ENCODE peak calls at places on chromosomes 5 and 9, in four cellular contexts. One of them, this sample, is unnamed.
A peak's percentile ranks its signal among the peaks of the same experiment; 100 is the strongest.

GRCh38 chr9:126859111-126859510 is 1.3 kb upstream of the ZBTB34 start:
- DNase-seq in IMR-90: no peak
- DNase-seq in neuronal stem cell: no peak
- DNase-seq in H9: no peak
- DNase-seq in this sample: no peak

GRCh38 chr5:32709789-32710334 is 1.3 kb upstream of the NPR3 start:
- DNase-seq in IMR-90: peak; percentile 79
- DNase-seq in neuronal stem cell: peak; percentile 71
- DNase-seq in H9: peak; percentile 81
- DNase-seq in this sample: peak; percentile 85

GRCh38 chr9:119722384-119722783 is 353.1 kb upstream of the BRINP1 start:
- DNase-seq in IMR-90: no peak
- DNase-seq in neuronal stem cell: no peak
- DNase-seq in H9: no peak
- DNase-seq in this sample: no peak

GRCh38 chr5:139638090-139638735 is 9.9 kb upstream of the CXXC5 start:
- DNase-seq in IMR-90: peak; percentile 66
- DNase-seq in neuronal stem cell: no peak
- DNase-seq in H9: no peak
- DNase-seq in this sample: peak; percentile 93

GRCh38 chr5:72187388-72188070 is 80.3 kb downstream of the MAP1B start:
- DNase-seq in IMR-90: no peak
- DNase-seq in neuronal stem cell: no peak
- DNase-seq in H9: no peak
- DNase-seq in this sample: no peak

GRCh38 chr9:34636791-34637355 is 714 bp downstream of the SIGMAR1 start:
- DNase-seq in IMR-90: peak; percentile 22
- DNase-seq in neuronal stem cell: no peak
- DNase-seq in H9: no peak
- DNase-seq in this sample: no peak

GRCh38 chr5:59462954-59463353 is 430.6 kb downstream of the PDE4D start:
- DNase-seq in IMR-90: no peak
- DNase-seq in neuronal stem cell: no peak
- DNase-seq in H9: no peak
- DNase-seq in this sample: no peak

GRCh38 chr5:132136906-132137305 is 63.3 kb downstream of the CSF2 start:
- DNase-seq in IMR-90: peak; percentile 88
- DNase-seq in neuronal stem cell: no peak
- DNase-seq in H9: no peak
- DNase-seq in this sample: no peak

GRCh38 chr5:177111720-177112394 is 21.7 kb upstream of the NSD1 start:
- DNase-seq in IMR-90: peak; percentile 30
- DNase-seq in neuronal stem cell: peak; percentile 81
- DNase-seq in H9: peak; percentile 93
- DNase-seq in this sample: peak; percentile 60

GRCh38 chr9:111038336-111039202 is at the start of gene LPAR1:
- DNase-seq in IMR-90: peak; percentile 78
- DNase-seq in neuronal stem cell: peak; percentile 56
- DNase-seq in H9: peak; percentile 66
- DNase-seq in this sample: peak; percentile 71

GRCh38 chr5:93476211-93476851 is 104.7 kb downstream of the NR2F1-AS1 start:
- DNase-seq in IMR-90: peak; percentile 33
- DNase-seq in neuronal stem cell: no peak
- DNase-seq in H9: no peak
- DNase-seq in this sample: no peak

DNA sequence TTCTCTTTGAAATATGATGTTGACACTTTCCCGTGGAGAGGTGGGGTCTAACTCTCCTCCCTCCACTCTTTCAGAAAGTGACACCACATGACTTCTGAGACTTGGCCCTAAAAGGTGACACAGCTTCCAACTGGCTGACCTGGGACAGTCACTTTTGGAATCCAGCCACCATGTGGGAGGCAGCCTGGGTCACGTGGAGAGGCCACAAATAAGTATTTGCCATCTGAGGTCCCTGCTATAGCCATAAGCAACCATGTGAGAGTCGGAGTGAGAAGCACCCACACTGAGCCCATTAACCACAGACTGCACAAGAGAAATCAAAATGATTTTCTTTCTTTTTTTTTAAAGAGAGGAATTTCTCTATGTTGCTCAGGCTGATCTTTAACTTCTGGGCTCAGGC is 4.1 kb upstream of the PHYKPL start:
- DNase-seq in IMR-90: no peak
- DNase-seq in neuronal stem cell: no peak
- DNase-seq in H9: no peak
- DNase-seq in this sample: no peak
- H3K4me1 ChIP-seq in IMR-90: peaks cover 3% of the 10 kb centered on the region
- H3K4me1 ChIP-seq in neuronal stem cell: peaks cover 5% of the 10 kb centered on the region
- H3K4me1 ChIP-seq in H9: no peaks in the 10 kb centered on the region
- H3K4me1 ChIP-seq in this sample: peaks cover 11% of the 10 kb centered on the region

GRCh38 chr9:124299519-124300090 is 41.9 kb downstream of the NEK6 start:
- DNase-seq in IMR-90: peak; percentile 34
- DNase-seq in neuronal stem cell: no peak
- DNase-seq in H9: no peak
- DNase-seq in this sample: no peak

GRCh38 chr9:124296800-124297552 is 39.2 kb downstream of the NEK6 start:
- DNase-seq in IMR-90: no peak
- DNase-seq in neuronal stem cell: no peak
- DNase-seq in H9: no peak
- DNase-seq in this sample: no peak

GRCh38 chr9:124297553-124297905 is 39.8 kb downstream of the NEK6 start:
- DNase-seq in IMR-90: peak; percentile 96
- DNase-seq in neuronal stem cell: no peak
- DNase-seq in H9: peak; percentile 77
- DNase-seq in this sample: peak; percentile 84

GRCh38 chr9:124298646-124299235 is 41.0 kb downstream of the NEK6 start:
- DNase-seq in IMR-90: no peak
- DNase-seq in neuronal stem cell: no peak
- DNase-seq in H9: no peak
- DNase-seq in this sample: peak; percentile 71

DNA sequence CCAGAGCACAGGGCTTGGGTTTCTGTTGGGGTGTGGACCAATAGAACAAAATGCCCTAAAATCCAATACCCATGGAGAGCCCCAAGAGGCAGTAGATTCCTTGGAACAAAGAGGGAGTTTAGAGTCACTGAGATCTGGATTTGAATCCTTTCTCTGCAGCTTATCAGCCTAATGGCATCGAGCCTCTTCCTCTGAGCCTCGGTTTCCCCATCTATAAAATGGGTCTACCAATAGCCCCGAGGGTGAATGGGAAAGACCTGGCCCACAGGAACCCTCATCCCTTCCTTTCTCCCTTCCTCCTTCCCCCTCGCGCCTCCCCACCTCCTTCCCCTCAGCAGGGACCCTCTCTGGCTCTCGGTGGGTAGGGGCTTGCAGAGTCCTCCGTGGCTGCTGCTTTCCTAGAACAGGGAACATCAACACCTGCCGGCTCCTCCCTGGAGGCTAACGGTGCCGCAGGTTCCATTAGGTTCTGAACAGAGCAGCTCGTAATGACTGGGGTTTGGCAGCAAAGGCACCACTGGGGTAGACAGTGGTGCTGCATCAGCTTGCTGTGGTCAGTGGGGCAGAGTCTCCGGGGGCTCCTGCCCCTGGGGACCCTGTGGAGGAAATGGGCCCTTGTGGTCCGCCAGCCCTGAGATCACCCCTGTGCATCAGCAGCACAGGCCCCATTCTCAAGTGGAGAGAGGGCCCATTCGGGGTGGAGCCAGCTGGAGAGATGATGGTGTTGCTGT is 40.3 kb downstream of the NEK6 start:
- DNase-seq in IMR-90: no peak
- DNase-seq in neuronal stem cell: no peak
- DNase-seq in H9: no peak
- DNase-seq in this sample: no peak
- H3K4ac ChIP-seq in IMR-90: peak overlapping the region; percentile 99
- H3K4ac ChIP-seq in neuronal stem cell: no peak overlapping the region
- H3K4ac ChIP-seq in H9: no peak overlapping the region
- H3K4ac ChIP-seq in this sample: peak overlapping the region; percentile 71

DNA sequence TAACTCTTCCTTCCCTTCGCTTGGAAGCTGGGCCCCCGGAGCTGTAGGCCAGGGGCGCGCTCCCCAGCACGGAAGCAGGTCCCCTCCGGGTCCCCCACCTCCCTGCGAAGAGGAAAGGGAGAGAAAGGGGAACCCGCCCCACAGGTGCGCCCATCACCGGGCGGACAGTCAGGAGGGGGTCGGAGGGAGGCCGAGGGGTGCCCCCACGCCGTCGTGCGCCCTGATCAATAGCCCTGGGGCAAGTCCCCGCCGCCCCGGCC is 793 bp downstream of the AGPAT2 start:
- DNase-seq in IMR-90: no peak
- DNase-seq in neuronal stem cell: no peak
- DNase-seq in H9: no peak
- DNase-seq in this sample: no peak
- H3K4me1 ChIP-seq in IMR-90: peaks cover 4% of the 10 kb centered on the region
- H3K4me1 ChIP-seq in neuronal stem cell: peaks cover 13% of the 10 kb centered on the region
- H3K4me1 ChIP-seq in H9: no peaks in the 10 kb centered on the region
- H3K4me1 ChIP-seq in this sample: peaks cover 41% of the 10 kb centered on the region

DNA sequence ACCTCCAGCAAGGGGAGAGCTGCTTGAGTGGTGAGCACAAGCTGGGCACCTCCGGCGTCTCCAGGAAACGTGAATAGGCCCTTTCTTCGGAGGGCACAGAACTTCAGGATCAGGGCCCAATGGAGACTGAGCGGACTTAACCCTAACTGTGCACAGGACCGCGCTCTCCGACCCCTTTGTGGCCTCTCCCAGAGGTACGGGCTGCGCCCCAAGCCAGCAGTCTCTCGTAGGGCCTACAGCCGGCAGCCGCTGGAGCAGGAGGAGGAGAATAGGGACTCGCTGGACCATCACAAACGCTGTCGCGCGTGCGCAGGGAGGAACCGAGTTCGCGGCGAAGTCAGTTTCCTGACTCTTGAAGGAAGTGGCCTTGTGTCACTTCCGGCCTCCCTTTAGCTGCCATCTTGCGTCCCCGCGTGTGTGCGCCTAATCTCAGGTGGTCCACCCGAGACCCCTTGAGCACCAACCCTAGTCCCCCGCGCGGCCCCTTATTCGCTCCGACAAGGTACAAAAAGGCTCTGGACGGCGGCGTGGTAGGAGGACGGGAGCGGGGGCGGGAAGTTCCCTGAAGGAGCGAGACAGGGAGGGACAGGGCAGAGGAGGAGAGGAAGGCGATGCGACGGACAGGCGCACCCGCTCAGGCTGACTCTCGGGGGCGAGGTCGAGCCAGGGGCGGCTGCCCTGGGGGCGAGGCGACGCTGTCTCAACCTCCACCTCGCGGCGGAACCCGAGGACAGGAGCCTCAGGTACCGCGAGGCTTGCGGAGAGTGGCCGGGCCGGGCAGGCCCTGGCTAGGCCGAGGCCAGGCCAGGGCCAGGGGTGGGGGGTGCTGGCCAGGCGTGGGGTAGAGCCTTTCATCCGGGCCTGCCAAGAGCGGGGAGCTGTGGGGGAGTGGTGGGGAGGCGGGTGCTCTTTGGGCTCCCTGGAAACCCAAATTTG is at the start of gene BTF3:
- DNase-seq in IMR-90: peak; percentile 97
- DNase-seq in neuronal stem cell: peak; percentile 91
- DNase-seq in H9: peak; percentile 95
- DNase-seq in this sample: peak; percentile 98
- H3K4ac ChIP-seq in IMR-90: peak within 1 kb of the TSS; percentile 98
- H3K4ac ChIP-seq in neuronal stem cell: no peak within 1 kb of the TSS
- H3K4ac ChIP-seq in H9: no peak within 1 kb of the TSS
- H3K4ac ChIP-seq in this sample: peak within 1 kb of the TSS; percentile 97

DNA sequence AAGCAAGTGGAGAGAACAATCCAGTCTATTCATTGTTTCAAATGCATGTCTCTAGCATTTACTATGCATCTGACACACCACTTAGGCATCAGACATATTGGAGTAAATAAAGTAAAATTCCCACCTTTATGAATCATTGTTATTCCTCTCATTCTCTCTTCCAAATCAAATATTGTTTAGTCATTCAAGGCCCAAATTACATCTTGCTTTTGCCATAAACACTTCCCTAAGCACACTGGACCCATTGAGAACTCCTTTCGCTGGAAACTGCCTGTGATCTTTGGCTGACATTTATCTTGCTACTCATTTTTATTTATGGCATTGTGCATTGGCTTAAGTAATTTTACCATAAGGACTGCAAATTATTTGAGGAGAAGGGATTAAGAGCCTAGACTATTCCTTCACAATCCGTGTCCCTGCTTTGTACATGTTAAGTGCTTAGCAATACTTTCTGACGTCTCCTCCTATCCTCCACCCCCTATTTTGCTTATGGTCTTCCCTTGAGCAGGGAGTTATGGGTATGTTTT is 7.4 kb downstream of the C5orf46 start:
- DNase-seq in IMR-90: peak; percentile 12
- DNase-seq in neuronal stem cell: no peak
- DNase-seq in H9: no peak
- DNase-seq in this sample: no peak
- H3K4me1 ChIP-seq in IMR-90: peaks cover 2% of the 10 kb centered on the region
- H3K4me1 ChIP-seq in neuronal stem cell: no peaks in the 10 kb centered on the region
- H3K4me1 ChIP-seq in H9: no peaks in the 10 kb centered on the region
- H3K4me1 ChIP-seq in this sample: no peaks in the 10 kb centered on the region

GRCh38 chr9:130268521-130269131 is 3.1 kb downstream of the HMCN2 start:
- DNase-seq in IMR-90: no peak
- DNase-seq in neuronal stem cell: no peak
- DNase-seq in H9: no peak
- DNase-seq in this sample: no peak
- H3K4ac ChIP-seq in IMR-90: no peak overlapping the region
- H3K4ac ChIP-seq in neuronal stem cell: no peak overlapping the region
- H3K4ac ChIP-seq in H9: no peak overlapping the region
- H3K4ac ChIP-seq in this sample: no peak overlapping the region

GRCh38 chr9:130936285-130937117 is 2.5 kb downstream of the FIBCD1 start:
- DNase-seq in IMR-90: peak; percentile 75
- DNase-seq in neuronal stem cell: no peak
- DNase-seq in H9: peak; percentile 93
- DNase-seq in this sample: peak; percentile 78
- H3K4me1 ChIP-seq in IMR-90: peaks cover 34% of the 10 kb centered on the region
- H3K4me1 ChIP-seq in neuronal stem cell: peaks cover 21% of the 10 kb centered on the region
- H3K4me1 ChIP-seq in H9: peaks cover 2% of the 10 kb centered on the region
- H3K4me1 ChIP-seq in this sample: peaks cover 57% of the 10 kb centered on the region

GRCh38 chr5:157506981-157507780 is 47.2 kb downstream of the NIPAL4 start:
- DNase-seq in IMR-90: peak; percentile 68
- DNase-seq in neuronal stem cell: no peak
- DNase-seq in H9: no peak
- DNase-seq in this sample: peak; percentile 32

GRCh38 chr5:157506066-157506590 is 46.1 kb downstream of the NIPAL4 start:
- DNase-seq in IMR-90: no peak
- DNase-seq in neuronal stem cell: no peak
- DNase-seq in H9: no peak
- DNase-seq in this sample: peak; percentile 64

GRCh38 chr5:157509587-157509986 is 49.6 kb downstream of the NIPAL4 start:
- DNase-seq in IMR-90: no peak
- DNase-seq in neuronal stem cell: no peak
- DNase-seq in H9: no peak
- DNase-seq in this sample: no peak

GRCh38 chr5:157502143-157502647 is 42.2 kb downstream of the NIPAL4 start:
- DNase-seq in IMR-90: peak; percentile 49
- DNase-seq in neuronal stem cell: no peak
- DNase-seq in H9: no peak
- DNase-seq in this sample: peak; percentile 51

DNA sequence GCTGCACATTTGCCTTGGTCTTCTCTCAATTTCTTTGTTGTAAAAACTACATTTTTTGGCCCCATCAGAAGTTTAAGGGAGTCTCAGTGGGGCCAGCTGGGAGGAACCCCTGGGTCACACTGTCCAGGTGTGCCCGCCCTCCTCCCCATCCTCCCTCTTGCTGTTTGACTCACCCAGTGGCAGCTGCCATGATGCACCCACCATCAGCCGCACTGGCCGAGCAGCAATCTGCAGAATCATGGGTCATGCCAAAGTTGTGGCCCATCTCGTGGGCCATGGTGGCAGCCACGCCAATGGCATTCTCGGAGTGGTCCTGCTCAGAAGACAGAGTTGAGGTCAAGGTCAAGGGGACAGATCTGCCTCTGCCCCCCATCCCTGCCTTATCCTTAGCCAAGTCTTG is 45.5 kb downstream of the NIPAL4 start:
- DNase-seq in IMR-90: no peak
- DNase-seq in neuronal stem cell: no peak
- DNase-seq in H9: no peak
- DNase-seq in this sample: no peak
- H3K4ac ChIP-seq in IMR-90: no peak overlapping the region
- H3K4ac ChIP-seq in neuronal stem cell: no peak overlapping the region
- H3K4ac ChIP-seq in H9: no peak overlapping the region
- H3K4ac ChIP-seq in this sample: no peak overlapping the region

This sample was measured in mesenchymal stem cell.